ENCODE peak calls at places on chromosomes 12 and 14, in six cellular contexts. H is activated B cell treated with CpG ODN at 0.5 μM for 24 hours; A is colonic mucosa; J is Kasumi-1; P is stimulated activated CD8-positive, alpha-beta memory T cell treated with anti-CD3 and anti-CD28 coated beads, Interleukin-4, amount 100 ng/mL, for 48 hours; O is cardiac muscle cell. E is an unnamed sample.

GRCh38 chr12:5390174-5390799 is 41.6 kb upstream of the NTF3 start:
- DNase-seq in O (no peak), J (no peak), A (peak; percentile 29), H (no peak), P (no peak), E (no peak)

GRCh38 chr12:41052441-41052840 is 135.7 kb upstream of the PDZRN4 start:
- DNase-seq in H (no peak), A (no peak), P (no peak), O (no peak), J (no peak), E (no peak)

GRCh38 chr14:96065661-96066459 is 26.7 kb downstream of the C14orf132 start:
- DNase-seq in A (no peak), H (no peak), J (no peak), O (no peak), P (no peak), E (peak; percentile 19)

GRCh38 chr14:28142400-28143015 is 624.1 kb upstream of the FOXG1 start:
- DNase-seq in J (peak; percentile 19), P (no peak), H (no peak), O (peak; percentile 31), A (no peak), E (peak; percentile 20)

GRCh38 chr12:25852792-25853191 is 105.7 kb upstream of the RASSF8 start:
- DNase-seq in A (no peak), J (no peak), P (no peak), O (no peak), H (no peak), E (no peak)

GRCh38 chr12:124732275-124733075 is 131.2 kb downstream of the SCARB1 start:
- DNase-seq in O (peak; percentile 23), P (no peak), A (no peak), H (no peak), J (no peak), E (no peak)

GRCh38 chr14:20035449-20035848 is 389 bp downstream of the OR4K13 start:
- DNase-seq in A (no peak), J (no peak), P (no peak), H (no peak), O (no peak), E (no peak)

GRCh38 chr12:81573228-81573627 is 185.9 kb downstream of the PPFIA2 start:
- DNase-seq in P (no peak), J (no peak), A (no peak), H (no peak), O (peak; percentile 25), E (no peak)

GRCh38 chr12:15754233-15754632 is 35.0 kb downstream of the EPS8 start:
- DNase-seq in A (no peak), H (no peak), P (no peak), O (no peak), J (no peak), E (no peak)